ENCODE peak calls at places on chromosome 12, in nine cellular contexts. O is EL, Y is ELF-1, C is neural crest cell, L is PC-9, R is germinal center, X is NCI-H2107, E is B cell, K is glomerular endothelial cell. M is an unnamed sample.

GRCh38 chr12:630656-631632 is 32.3 kb downstream of the NINJ2 start:
- DNase-seq in O (no peak), Y (peak), C (no peak), L (no peak), R (peak), X (no peak), E (peak), K (no peak), M (peak)

GRCh38 chr12:65608319-65608916 is 215.9 kb upstream of the HMGA2 start:
- DNase-seq in O (peak), Y (no peak), C (no peak), L (peak), R (no peak), X (no peak), E (no peak), K (no peak), M (no peak)

GRCh38 chr12:14960548-14961465 is 594 bp downstream of the ARHGDIB start:
- DNase-seq in O (peak), Y (peak), C (no peak), L (peak), R (peak), X (no peak), E (no peak), K (no peak), M (no peak)

GRCh38 chr12:6116481-6117021 is 7.9 kb downstream of the VWF start:
- DNase-seq in O (peak), Y (peak), C (no peak), L (no peak), R (no peak), X (no peak), E (no peak), K (peak), M (no peak)

GRCh38 chr12:6613015-6613775 is 6.0 kb upstream of the CHD4 start:
- DNase-seq in O (peak), Y (peak), C (peak), L (peak), R (peak), X (peak), E (no peak), K (no peak), M (peak)

GRCh38 chr12:6774557-6775062 is 2.3 kb downstream of the LAG3 start:
- DNase-seq in O (no peak), Y (no peak), C (no peak), L (no peak), R (no peak), X (no peak), E (no peak), K (no peak), M (no peak)

GRCh38 chr12:130335517-130336392 is 1.9 kb upstream of the PIWIL1 start:
- DNase-seq in O (peak), Y (peak), C (peak), L (no peak), R (no peak), X (peak), E (no peak), K (peak), M (peak)

GRCh38 chr12:15555466-15555865 is 233.2 kb downstream of the PTPRO start:
- DNase-seq in O (peak), Y (no peak), C (no peak), L (no peak), R (no peak), X (no peak), E (no peak), K (no peak), M (no peak)

GRCh38 chr12:126434412-126434811 is 1369.2 kb downstream of the AACS start:
- DNase-seq in O (no peak), Y (no peak), C (no peak), L (no peak), R (no peak), X (no peak), E (no peak), K (no peak), M (no peak)

GRCh38 chr12:12539411-12539810 is 23.3 kb downstream of the DUSP16 start:
- DNase-seq in O (no peak), Y (no peak), C (no peak), L (no peak), R (no peak), X (no peak), E (no peak), K (no peak), M (no peak)

GRCh38 chr12:14828896-14829295 is 14.4 kb downstream of the ART4 start:
- DNase-seq in O (no peak), Y (no peak), C (no peak), L (no peak), R (peak), X (no peak), E (no peak), K (no peak), M (no peak)

GRCh38 chr12:103821773-103822172 is 19.3 kb downstream of the NT5DC3 start:
- DNase-seq in O (peak), Y (no peak), C (no peak), L (peak), R (no peak), X (no peak), E (no peak), K (no peak), M (no peak)

GRCh38 chr12:125015680-125016310 is 22.4 kb downstream of the BRI3BP start:
- DNase-seq in O (no peak), Y (no peak), C (no peak), L (no peak), R (peak), X (peak), E (no peak), K (no peak), M (no peak)

GRCh38 chr12:42919691-42920090 is 330.1 kb upstream of the PRICKLE1 start:
- DNase-seq in O (no peak), Y (no peak), C (no peak), L (no peak), R (no peak), X (no peak), E (no peak), K (no peak), M (no peak)

GRCh38 chr12:111407371-111408115 is 1.8 kb downstream of the SH2B3 start:
- DNase-seq in O (no peak), Y (peak), C (peak), L (no peak), R (no peak), X (no peak), E (no peak), K (no peak), M (no peak)

GRCh38 chr12:104517880-104518279 is 61.1 kb downstream of the CHST11 start:
- DNase-seq in O (no peak), Y (no peak), C (no peak), L (no peak), R (no peak), X (no peak), E (no peak), K (no peak), M (no peak)

GRCh38 chr12:91609283-91609682 is 426.7 kb upstream of the DCN start:
- DNase-seq in O (no peak), Y (no peak), C (no peak), L (no peak), R (no peak), X (no peak), E (no peak), K (no peak), M (no peak)

M was measured in GM10248.